ENCODE peak calls at places on chromosomes 5 and 9, in four cellular contexts. C is right lobe of liver, Q is foreskin keratinocyte, X is AG04450. U is an unnamed sample.
A peak's percentile ranks its signal among the peaks of the same experiment; 100 is the strongest.

GRCh38 chr5:24145806-24146205 is 499.0 kb downstream of the CDH10 start:
- DNase-seq in C (no peak), X (no peak), Q (no peak), U (no peak)

GRCh38 chr5:14204785-14205321 is 61.7 kb downstream of the TRIO start:
- DNase-seq in C (peak; percentile 86), Q (peak; percentile 74), X (no peak), U (peak; percentile 35)

GRCh38 chr5:1525624-1525985 is 1.8 kb upstream of the LPCAT1 start:
- DNase-seq in X (no peak), Q (no peak), C (peak; percentile 17), U (no peak)

GRCh38 chr5:178381206-178381605 is 148.6 kb upstream of the PHYKPL start:
- DNase-seq in X (no peak), Q (no peak), C (no peak), U (no peak)

GRCh38 chr9:90556897-90557296 is 85.7 kb downstream of the DIRAS2 start:
- DNase-seq in X (no peak), Q (no peak), C (no peak), U (no peak)

GRCh38 chr5:103510851-103511553 is 51.6 kb downstream of the NUDT12 start:
- DNase-seq in X (no peak), Q (no peak), C (no peak), U (no peak)

GRCh38 chr5:60210810-60211209 is 317.3 kb upstream of the PDE4D start:
- DNase-seq in X (no peak), Q (no peak), C (no peak), U (no peak)

GRCh38 chr5:113047234-113047633 is 70.6 kb downstream of the DCP2 start:
- DNase-seq in X (no peak), C (no peak), Q (peak; percentile 83), U (no peak)

GRCh38 chr5:96649251-96649937 is 12.8 kb upstream of the CAST start:
- DNase-seq in Q (no peak), X (no peak), C (peak; percentile 62), U (no peak)

GRCh38 chr5:103256178-103256577 is 2.4 kb upstream of the MACIR start:
- DNase-seq in C (no peak), X (no peak), Q (no peak), U (no peak)

GRCh38 chr5:125026900-125027731 is 280.7 kb upstream of the ZNF608 start:
- DNase-seq in C (no peak), X (no peak), Q (peak; percentile 37), U (no peak)

GRCh38 chr5:83831834-83832233 is 111.2 kb upstream of the HAPLN1 start:
- DNase-seq in X (no peak), C (no peak), Q (no peak), U (no peak)

GRCh38 chr5:83834306-83834705 is 113.7 kb upstream of the HAPLN1 start:
- DNase-seq in C (no peak), Q (no peak), X (no peak), U (no peak)

GRCh38 chr5:83839788-83840187 is 119.1 kb upstream of the HAPLN1 start:
- DNase-seq in Q (no peak), C (no peak), X (no peak), U (no peak)

GRCh38 chr5:83839256-83839655 is 118.6 kb upstream of the HAPLN1 start:
- DNase-seq in C (no peak), X (no peak), Q (no peak), U (no peak)

DNA sequence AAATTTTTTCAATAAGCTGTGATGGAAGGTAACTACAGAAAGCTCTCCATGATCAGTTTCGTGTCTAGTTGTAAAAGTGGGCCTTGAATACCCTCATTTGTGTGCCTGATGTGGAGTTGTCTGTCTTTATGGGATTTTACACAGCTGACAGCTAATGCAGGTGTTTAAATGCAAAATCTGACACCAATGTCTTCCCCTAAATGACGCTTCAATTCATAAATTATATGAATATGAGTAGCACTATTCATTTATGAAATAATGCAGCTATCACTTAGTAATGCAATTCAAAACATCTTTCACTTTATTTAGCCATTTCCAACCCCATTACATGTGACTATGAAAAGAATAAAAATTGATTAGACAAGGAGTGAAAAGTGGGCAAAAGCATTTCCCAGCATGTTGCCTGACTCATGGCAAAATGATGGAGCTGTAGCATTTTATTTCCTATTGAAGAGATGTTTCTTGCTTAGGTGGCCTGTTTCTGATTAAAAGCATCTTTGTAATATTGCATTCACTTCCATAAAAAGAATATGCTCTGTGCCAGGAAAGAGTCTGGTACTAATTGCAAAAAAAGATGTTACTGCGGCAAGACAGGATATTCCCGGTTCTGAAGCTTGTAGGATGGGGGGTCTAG is 116.7 kb upstream of the HAPLN1 start:
- DNase-seq in C (no peak), X (no peak), Q (no peak), U (no peak)
- H3K27me3 ChIP-seq in C (no peaks in the 10 kb centered on the region), X (no peaks in the 10 kb centered on the region), Q (no peaks in the 10 kb centered on the region), U (no peaks in the 10 kb centered on the region)

GRCh38 chr9:134128727-134129679 is 6.9 kb upstream of the WDR5 start:
- DNase-seq in X (no peak), C (peak; percentile 32), Q (no peak), U (no peak)
- H3K27me3 ChIP-seq in X (peaks cover 4% of the 10 kb centered on the region), C (no peaks in the 10 kb centered on the region), Q (no peaks in the 10 kb centered on the region), U (peaks cover 2% of the 10 kb centered on the region)

GRCh38 chr9:133546287-133546680 is 11.8 kb downstream of the ADAMTSL2 start:
- DNase-seq in Q (no peak), X (no peak), C (no peak), U (no peak)
- H3K27me3 ChIP-seq in Q (peaks cover 2% of the 10 kb centered on the region), X (peaks cover 51% of the 10 kb centered on the region), C (no peaks in the 10 kb centered on the region), U (peaks cover 13% of the 10 kb centered on the region)

GRCh38 chr9:97983524-97984187 is 515 bp downstream of the ANP32B start:
- DNase-seq in Q (peak; percentile 51), C (peak; percentile 73), X (no peak), U (no peak)
- H3K27me3 ChIP-seq in Q (no peaks in the 10 kb centered on the region), C (no peaks in the 10 kb centered on the region), X (no peaks in the 10 kb centered on the region), U (no peaks in the 10 kb centered on the region)

U was measured in BJ.